ENCODE peak calls at places on chromosomes 1 and 21, in seven cellular contexts. K is upper lobe of right lung; I is CD8-positive, alpha-beta T cell; V is tibial artery; C is mesothelial cell of epicardium; F is kidney epithelial cell; D is endothelial cell. W is an unnamed sample.

GRCh38 chr21:25708467-25709065 is 26.1 kb downstream of the ATP5PF start:
- DNase-seq in I (peak), K (no peak), D (peak), C (no peak), F (no peak), V (no peak), W (no peak)

GRCh38 chr1:30474818-30475200 is 248.6 kb downstream of the MATN1 start:
- DNase-seq in D (no peak), V (peak), C (no peak), I (peak), F (no peak), K (no peak), W (no peak)

GRCh38 chr1:97781762-97782337 is 139.0 kb downstream of the DPYD start:
- DNase-seq in V (no peak), D (no peak), K (no peak), C (no peak), I (no peak), F (no peak), W (no peak)

GRCh38 chr1:196660912-196661311 is 9.1 kb downstream of the CFH start:
- DNase-seq in F (no peak), V (no peak), K (no peak), C (no peak), D (no peak), I (no peak), W (no peak)

GRCh38 chr1:173205146-173206051 is 1.7 kb downstream of the TNFSF4 start:
- DNase-seq in C (no peak), V (no peak), F (no peak), D (no peak), K (no peak), I (peak), W (no peak)

GRCh38 chr1:203769505-203770343 is 4.7 kb downstream of the LAX1 start:
- DNase-seq in F (peak), V (peak), K (peak), C (no peak), I (no peak), D (peak), W (no peak)

GRCh38 chr1:117959364-117959763 is 29.8 kb downstream of the WDR3 start:
- DNase-seq in D (no peak), F (no peak), I (no peak), C (no peak), K (no peak), V (no peak), W (no peak)

GRCh38 chr1:35220976-35221375 is 28.0 kb upstream of the SFPQ start:
- DNase-seq in K (no peak), D (peak), I (no peak), V (no peak), C (no peak), F (no peak), W (no peak)

GRCh38 chr1:178538192-178538916 is 25.4 kb downstream of the TEX35 start:
- DNase-seq in V (peak), K (no peak), C (no peak), D (no peak), I (no peak), F (no peak), W (no peak)

GRCh38 chr1:107883562-107883961 is 81.4 kb downstream of the VAV3 start:
- DNase-seq in F (no peak), K (no peak), D (no peak), V (no peak), C (no peak), I (no peak), W (no peak)

GRCh38 chr1:32861904-32862698 is 8.6 kb downstream of the FNDC5 start:
- DNase-seq in D (no peak), C (no peak), K (no peak), V (no peak), I (peak), F (no peak), W (no peak)

GRCh38 chr1:188937965-188938551 is 1539.6 kb downstream of the BRINP3 start:
- DNase-seq in K (no peak), V (no peak), C (no peak), F (no peak), I (no peak), D (peak), W (no peak)
- TF ChIP-seq CTCF in K (no peak), V (no peak), C (no peak), F (peak), I (no peak), D (peak), W (peak)

DNA sequence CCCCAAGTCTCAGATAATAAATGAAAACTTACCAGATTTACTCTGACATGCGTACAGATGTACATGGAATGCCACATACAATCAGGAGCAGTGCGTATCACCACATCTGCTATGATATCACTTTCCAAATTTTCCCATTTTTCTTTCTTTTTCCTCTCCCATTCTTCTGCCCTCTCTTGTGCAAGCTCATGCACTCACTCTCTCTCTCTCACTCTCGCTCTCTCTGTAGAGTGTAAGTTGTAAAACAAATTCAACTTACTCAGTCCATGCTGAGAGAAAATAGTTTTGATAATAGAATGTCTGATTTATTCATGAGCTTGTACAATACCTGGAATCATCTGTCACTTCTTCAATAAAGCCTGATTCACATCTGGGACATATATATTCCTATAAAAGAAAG is 35.3 kb downstream of the RNF115 start:
- DNase-seq in F (no peak), D (no peak), I (no peak), V (no peak), C (no peak), K (no peak), W (no peak)
- TF ChIP-seq CTCF in F (no peak), D (no peak), I (no peak), V (no peak), C (no peak), K (no peak), W (no peak)

GRCh38 chr1:112619518-112620458 is at the start of gene CAPZA1:
- DNase-seq in I (peak), C (peak), V (peak), F (peak), K (peak), D (peak), W (peak)
- TF ChIP-seq CTCF in I (no peak), C (no peak), V (no peak), F (no peak), K (no peak), D (no peak), W (no peak)

GRCh38 chr1:153353226-153353947 is 4.3 kb upstream of the S100A9 start:
- DNase-seq in I (peak), C (no peak), F (no peak), V (no peak), D (peak), K (no peak), W (peak)
- TF ChIP-seq CTCF in I (no peak), C (peak), F (peak), V (peak), D (no peak), K (peak), W (peak)

GRCh38 chr1:22710688-22711024 is at the start of gene EPHB2:
- DNase-seq in K (peak), D (no peak), F (no peak), I (no peak), V (no peak), C (no peak), W (no peak)

GRCh38 chr1:22709891-22710687 is 550 bp upstream of the EPHB2 start:
- DNase-seq in D (peak), V (no peak), K (peak), C (peak), F (no peak), I (no peak), W (no peak)

GRCh38 chr1:22708777-22709176 is 1.9 kb upstream of the EPHB2 start:
- DNase-seq in K (no peak), C (no peak), V (no peak), F (no peak), I (no peak), D (no peak), W (no peak)

GRCh38 chr1:22711071-22711470 is 432 bp downstream of the EPHB2 start:
- DNase-seq in D (peak), I (no peak), K (no peak), V (no peak), C (no peak), F (no peak), W (no peak)

DNA sequence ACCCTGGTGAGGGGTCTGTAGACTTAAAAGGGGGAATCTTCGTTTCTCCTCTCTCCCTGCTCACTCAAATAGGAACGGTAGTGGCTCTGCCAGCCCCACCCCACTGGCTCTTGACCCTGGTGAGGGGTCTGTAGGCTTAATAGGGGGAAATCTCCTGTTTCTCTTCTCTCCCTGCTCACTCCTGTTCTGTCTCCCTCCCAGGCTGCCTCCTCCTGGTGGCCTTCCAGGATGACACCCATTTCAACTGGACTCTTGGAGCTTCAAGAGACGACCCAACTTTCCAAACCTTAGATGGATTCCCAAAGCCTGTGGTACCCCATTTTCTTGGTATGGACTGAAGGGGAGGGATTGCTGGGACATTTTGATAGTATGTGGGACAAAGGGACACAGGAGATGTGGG is 1.4 kb upstream of the EPHB2 start:
- DNase-seq in V (no peak), I (no peak), K (no peak), D (peak), C (no peak), F (no peak), W (no peak)
- TF ChIP-seq CTCF in V (no peak), I (no peak), K (peak), D (peak), C (peak), F (peak), W (peak)

GRCh38 chr1:45974541-45975269 is 157.7 kb downstream of the PIK3R3 start:
- DNase-seq in V (no peak), D (no peak), K (no peak), I (no peak), C (no peak), F (peak), W (no peak)
- TF ChIP-seq CTCF in V (no peak), D (no peak), K (no peak), I (no peak), C (no peak), F (no peak), W (no peak)

GRCh38 chr1:229379901-229380300 is 37.1 kb upstream of the CCSAP start:
- DNase-seq in I (no peak), K (no peak), C (no peak), D (no peak), V (peak), F (no peak), W (no peak)

GRCh38 chr1:229376521-229376920 is 33.7 kb upstream of the CCSAP start:
- DNase-seq in I (no peak), V (peak), F (no peak), C (no peak), K (no peak), D (no peak), W (peak)

GRCh38 chr1:229380514-229381160 is 37.8 kb upstream of the CCSAP start:
- DNase-seq in I (no peak), D (no peak), C (no peak), V (peak), F (no peak), K (no peak), W (no peak)

GRCh38 chr1:229377429-229377828 is 34.6 kb upstream of the CCSAP start:
- DNase-seq in I (no peak), F (no peak), D (no peak), K (no peak), V (peak), C (no peak), W (peak)

GRCh38 chr1:229378586-229379442 is 36.0 kb upstream of the CCSAP start:
- DNase-seq in K (no peak), V (peak), I (no peak), C (no peak), F (no peak), D (no peak), W (no peak)
- TF ChIP-seq CTCF in K (no peak), V (no peak), I (no peak), C (no peak), F (no peak), D (no peak), W (no peak)

W was measured in osteocyte.